ENCODE peak calls at places on chromosomes 2 and 18, in four cellular contexts. One of them, this sample, is unnamed.
A peak's percentile ranks its signal among the peaks of the same experiment; 100 is the strongest.

GRCh38 chr18:27959101-27959500 is 217.8 kb downstream of the CDH2 start:
- DNase-seq in HepG2: no peak
- DNase-seq in GM12878: no peak
- DNase-seq in HCT116: no peak
- DNase-seq in this sample: no peak

GRCh38 chr2:197998702-197999101 is 194.3 kb downstream of the PLCL1 start:
- DNase-seq in GM12878: no peak
- DNase-seq in HCT116: no peak
- DNase-seq in HepG2: no peak
- DNase-seq in this sample: no peak

GRCh38 chr2:145652992-145653545 is 1133.2 kb upstream of the ZEB2 start:
- DNase-seq in HepG2: no peak
- DNase-seq in HCT116: no peak
- DNase-seq in GM12878: no peak
- DNase-seq in this sample: no peak

GRCh38 chr18:44841769-44842587 is 161.3 kb downstream of the SETBP1 start:
- DNase-seq in HepG2: no peak
- DNase-seq in GM12878: no peak
- DNase-seq in HCT116: no peak
- DNase-seq in this sample: no peak

GRCh38 chr2:121596221-121597080 is 52.8 kb downstream of the CLASP1 start:
- DNase-seq in HCT116: peak; percentile 33
- DNase-seq in GM12878: peak; percentile 60
- DNase-seq in HepG2: peak; percentile 67
- DNase-seq in this sample: peak; percentile 20

GRCh38 chr2:29522951-29523669 is 398.3 kb downstream of the ALK start:
- DNase-seq in GM12878: no peak
- DNase-seq in HepG2: no peak
- DNase-seq in HCT116: no peak
- DNase-seq in this sample: no peak

GRCh38 chr2:65662654-65663432 is 230.4 kb upstream of the SPRED2 start:
- DNase-seq in GM12878: no peak
- DNase-seq in HepG2: no peak
- DNase-seq in HCT116: no peak
- DNase-seq in this sample: no peak

GRCh38 chr2:181627545-181627944 is 29.4 kb downstream of the CERKL start:
- DNase-seq in HCT116: no peak
- DNase-seq in HepG2: no peak
- DNase-seq in GM12878: no peak
- DNase-seq in this sample: no peak

GRCh38 chr2:139439100-139439499 is 658.9 kb upstream of the NXPH2 start:
- DNase-seq in HepG2: no peak
- DNase-seq in HCT116: no peak
- DNase-seq in GM12878: no peak
- DNase-seq in this sample: no peak

GRCh38 chr2:199861116-199861774 is 10.3 kb upstream of the FTCDNL1 start:
- DNase-seq in GM12878: no peak
- DNase-seq in HCT116: peak; percentile 19
- DNase-seq in HepG2: peak; percentile 24
- DNase-seq in this sample: no peak

GRCh38 chr2:39243469-39244123 is at the start of gene CDKL4:
- DNase-seq in HCT116: no peak
- DNase-seq in HepG2: no peak
- DNase-seq in GM12878: no peak
- DNase-seq in this sample: no peak

GRCh38 chr2:39437522-39438296 is 624 bp upstream of the MAP4K3 start:
- DNase-seq in GM12878: no peak
- DNase-seq in HepG2: peak; percentile 69
- DNase-seq in HCT116: peak; percentile 63
- DNase-seq in this sample: no peak

GRCh38 chr2:56197816-56198215 is 14.0 kb downstream of the CCDC85A start:
- DNase-seq in HCT116: no peak
- DNase-seq in GM12878: no peak
- DNase-seq in HepG2: no peak
- DNase-seq in this sample: no peak

GRCh38 chr2:85131116-85131515 is 2.1 kb upstream of the TCF7L1 start:
- DNase-seq in HCT116: no peak
- DNase-seq in HepG2: peak; percentile 37
- DNase-seq in GM12878: no peak
- DNase-seq in this sample: no peak

GRCh38 chr18:48785686-48786470 is 164.9 kb downstream of the SMAD7 start:
- DNase-seq in HCT116: no peak
- DNase-seq in GM12878: no peak
- DNase-seq in HepG2: no peak
- DNase-seq in this sample: no peak

GRCh38 chr18:48065601-48065995 is 135.1 kb upstream of the SMAD2 start:
- DNase-seq in HCT116: no peak
- DNase-seq in HepG2: no peak
- DNase-seq in GM12878: no peak
- DNase-seq in this sample: no peak

GRCh38 chr2:227198866-227199265 is 34.4 kb downstream of the COL4A3 start:
- DNase-seq in GM12878: no peak
- DNase-seq in HepG2: no peak
- DNase-seq in HCT116: no peak
- DNase-seq in this sample: no peak

GRCh38 chr2:121944072-121944829 is 188.8 kb downstream of the TSN start:
- DNase-seq in HCT116: no peak
- DNase-seq in GM12878: no peak
- DNase-seq in HepG2: no peak
- DNase-seq in this sample: no peak

GRCh38 chr2:65273344-65273743 is 45.7 kb downstream of the ACTR2 start:
- DNase-seq in GM12878: no peak
- DNase-seq in HepG2: no peak
- DNase-seq in HCT116: no peak
- DNase-seq in this sample: no peak

GRCh38 chr18:8776544-8776943 is 71.2 kb downstream of the MTCL1 start:
- DNase-seq in HCT116: no peak
- DNase-seq in HepG2: no peak
- DNase-seq in GM12878: no peak
- DNase-seq in this sample: no peak

GRCh38 chr2:239820836-239821693 is 204.1 kb downstream of the NDUFA10 start:
- DNase-seq in GM12878: no peak
- DNase-seq in HepG2: no peak
- DNase-seq in HCT116: no peak
- DNase-seq in this sample: no peak

DNA sequence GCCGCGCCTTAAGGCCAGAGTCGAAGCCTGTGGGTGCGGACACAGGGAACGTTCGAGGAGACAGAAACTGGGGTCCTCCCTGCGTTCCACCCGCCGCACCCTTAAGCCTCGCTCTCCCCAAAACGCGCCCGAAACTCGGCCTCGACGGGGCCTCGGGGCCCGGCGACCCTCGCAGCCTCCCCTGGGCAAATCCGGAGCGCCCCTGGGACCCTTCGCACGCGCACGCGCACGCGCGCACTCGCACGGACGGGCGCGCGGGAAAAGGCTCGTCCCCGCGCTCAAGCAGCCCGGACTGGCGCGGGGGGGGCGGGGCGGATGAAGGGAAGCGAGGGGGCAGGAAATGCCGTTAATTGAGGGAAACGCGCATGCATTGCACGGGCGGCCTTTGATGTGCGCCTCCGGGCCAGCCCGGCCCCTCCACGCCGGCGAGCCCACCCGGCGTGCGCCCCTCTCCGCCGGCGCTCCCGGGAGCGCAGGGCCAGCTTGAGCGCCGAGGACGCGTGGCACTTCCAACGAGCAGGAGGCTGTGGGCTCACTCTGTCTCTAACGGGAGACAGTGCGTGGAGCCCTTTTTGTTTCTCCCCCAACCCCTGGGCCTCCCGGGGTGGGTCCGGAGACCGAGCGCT is 5.4 kb upstream of the SALL3 start:
- DNase-seq in GM12878: no peak
- DNase-seq in HepG2: no peak
- DNase-seq in HCT116: no peak
- DNase-seq in this sample: no peak
- TF ChIP-seq ZNF274 in GM12878: no peak
- TF ChIP-seq ZNF274 in HepG2: no peak
- TF ChIP-seq ZNF274 in HCT116: no peak
- TF ChIP-seq ZNF274 in this sample: no peak

DNA sequence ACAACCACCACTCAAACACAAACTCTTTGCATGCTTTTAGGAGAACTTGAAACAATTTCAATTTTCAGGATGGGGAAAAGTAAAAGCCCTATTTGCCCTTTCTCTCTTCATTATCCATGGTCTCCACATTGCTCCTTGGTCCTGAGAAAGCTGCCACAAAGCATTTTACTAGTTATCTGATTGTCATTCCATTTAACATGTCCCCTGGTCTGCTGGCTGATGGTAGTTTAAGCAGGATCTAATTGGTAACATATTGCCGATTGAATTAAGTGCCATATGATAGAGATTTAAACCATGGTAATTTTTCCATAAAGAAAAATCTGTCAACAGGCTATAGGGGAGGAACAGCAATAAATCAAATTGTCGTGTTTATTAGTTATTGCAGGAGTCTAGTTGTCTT is 3.3 kb downstream of the AFF3 start:
- DNase-seq in HepG2: no peak
- DNase-seq in HCT116: no peak
- DNase-seq in GM12878: no peak
- DNase-seq in this sample: no peak
- TF ChIP-seq YY1 in HepG2: no peak
- TF ChIP-seq YY1 in HCT116: no peak
- TF ChIP-seq YY1 in GM12878: no peak
- TF ChIP-seq YY1 in this sample: no peak

DNA sequence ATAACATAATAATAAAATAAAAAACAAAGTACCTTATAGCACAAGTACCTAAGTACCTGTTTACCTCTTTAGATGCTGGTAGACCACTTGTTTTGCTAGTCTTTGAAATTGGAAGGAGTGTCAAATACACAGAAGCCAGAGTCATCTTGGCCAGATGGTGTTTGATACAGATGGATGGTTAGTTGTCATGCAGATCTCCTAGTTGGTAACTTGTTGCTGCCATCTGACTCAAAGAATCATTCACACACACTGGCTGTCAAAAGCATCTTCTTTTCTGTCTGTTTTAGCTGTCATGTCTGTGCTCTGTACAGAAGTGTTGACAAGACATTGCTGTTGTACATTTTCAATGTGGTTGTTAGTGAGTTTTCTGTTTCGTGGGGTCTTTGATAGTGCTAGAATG is 39.7 kb downstream of the TANK start:
- DNase-seq in HepG2: no peak
- DNase-seq in HCT116: no peak
- DNase-seq in GM12878: no peak
- DNase-seq in this sample: no peak
- H3K36me3 ChIP-seq in HepG2: peaks cover 52% of the 10 kb centered on the region
- H3K36me3 ChIP-seq in HCT116: peaks cover 14% of the 10 kb centered on the region
- H3K36me3 ChIP-seq in GM12878: peaks cover 25% of the 10 kb centered on the region
- H3K36me3 ChIP-seq in this sample: peaks cover 22% of the 10 kb centered on the region

GRCh38 chr2:96186562-96186961 is 22.1 kb downstream of the STARD7 start:
- DNase-seq in GM12878: no peak
- DNase-seq in HCT116: no peak
- DNase-seq in HepG2: no peak
- DNase-seq in this sample: no peak
- TF ChIP-seq ZNF274 in GM12878: no peak
- TF ChIP-seq ZNF274 in HCT116: no peak
- TF ChIP-seq ZNF274 in HepG2: no peak
- TF ChIP-seq ZNF274 in this sample: no peak

This sample was measured in NT2/D1.